ENCODE peak calls at places on chromosomes 5 and 9, in five cellular contexts. P, F, Y, S and X are unnamed samples.

GRCh38 chr9:93083592-93084470 is 12.2 kb upstream of the CARD19 start:
- DNase-seq in Y (no peak), P (peak; percentile 33), S (no peak), F (peak; percentile 6), X (no peak)

GRCh38 chr9:129177443-129177790 is 644 bp downstream of the IER5L start:
- DNase-seq in F (no peak), P (no peak), Y (no peak), S (no peak), X (no peak)

GRCh38 chr9:78234810-78235209 is 1.1 kb upstream of the CEP78 start:
- DNase-seq in F (no peak), S (no peak), P (no peak), Y (no peak), X (no peak)

GRCh38 chr5:134874831-134875655 is 872 bp downstream of the TXNDC15 start:
- DNase-seq in S (peak; percentile 68), Y (peak; percentile 66), F (peak; percentile 65), P (peak; percentile 77), X (peak; percentile 74)

GRCh38 chr5:41793156-41793770 is 77.0 kb downstream of the OXCT1 start:
- DNase-seq in S (peak; percentile 84), Y (no peak), F (no peak), P (no peak), X (no peak)

GRCh38 chr5:109759304-109759703 is 69.6 kb downstream of the MAN2A1 start:
- DNase-seq in S (no peak), Y (no peak), F (no peak), P (no peak), X (no peak)

GRCh38 chr9:125969868-125970267 is 222.7 kb downstream of the PBX3 start:
- DNase-seq in S (no peak), P (no peak), F (no peak), Y (no peak), X (no peak)

GRCh38 chr5:60806591-60807243 is 37.4 kb downstream of the ELOVL7 start:
- DNase-seq in Y (no peak), S (no peak), P (no peak), F (no peak), X (no peak)

GRCh38 chr5:82584631-82585030 is 306.5 kb upstream of the RPS23 start:
- DNase-seq in F (no peak), P (no peak), S (no peak), Y (no peak), X (no peak)

GRCh38 chr5:80125962-80126480 is 90.9 kb downstream of the THBS4 start:
- DNase-seq in F (no peak), Y (no peak), P (no peak), S (no peak), X (no peak)

GRCh38 chr5:174725991-174726601 is 1.7 kb downstream of the MSX2 start:
- DNase-seq in P (no peak), Y (no peak), S (no peak), F (no peak), X (no peak)

GRCh38 chr5:146025108-146025507 is 80.3 kb downstream of the PLAC8L1 start:
- DNase-seq in P (no peak), S (no peak), Y (peak; percentile 37), F (no peak), X (no peak)

GRCh38 chr9:21576331-21577189 is 94.4 kb upstream of the IFNE start:
- DNase-seq in S (peak; percentile 55), Y (no peak), P (no peak), F (no peak), X (peak; percentile 15)

GRCh38 chr9:17082343-17082742 is 52.5 kb upstream of the CNTLN start:
- DNase-seq in S (peak; percentile 18), P (no peak), F (no peak), Y (no peak), X (no peak)

DNA sequence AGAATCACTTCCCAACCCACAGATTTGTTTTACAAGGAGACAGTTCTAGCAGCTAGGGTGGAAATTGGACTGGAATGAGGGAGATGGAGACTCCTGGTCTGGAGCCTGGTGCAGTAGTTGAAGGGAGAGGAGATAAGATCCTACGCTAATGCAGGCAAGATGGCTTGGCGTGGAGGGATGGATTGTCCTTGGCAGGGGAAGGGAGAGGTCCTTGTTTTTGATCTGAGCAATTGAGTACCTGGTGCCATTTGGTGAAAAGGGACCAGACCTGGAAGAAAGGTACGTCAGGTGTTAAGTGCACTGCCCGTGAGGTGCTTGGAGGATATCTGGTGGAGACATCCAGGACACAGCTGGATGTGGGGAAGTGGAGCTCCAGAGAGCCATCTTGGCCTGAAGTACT is 35.7 kb downstream of the ANGPTL2 start:
- DNase-seq in F (no peak), Y (no peak), P (no peak), S (no peak), X (no peak)
- H3K4me3 ChIP-seq in F (no peak overlapping the region), Y (no peak overlapping the region), P (no peak overlapping the region), S (no peak overlapping the region), X (no peak overlapping the region)

DNA sequence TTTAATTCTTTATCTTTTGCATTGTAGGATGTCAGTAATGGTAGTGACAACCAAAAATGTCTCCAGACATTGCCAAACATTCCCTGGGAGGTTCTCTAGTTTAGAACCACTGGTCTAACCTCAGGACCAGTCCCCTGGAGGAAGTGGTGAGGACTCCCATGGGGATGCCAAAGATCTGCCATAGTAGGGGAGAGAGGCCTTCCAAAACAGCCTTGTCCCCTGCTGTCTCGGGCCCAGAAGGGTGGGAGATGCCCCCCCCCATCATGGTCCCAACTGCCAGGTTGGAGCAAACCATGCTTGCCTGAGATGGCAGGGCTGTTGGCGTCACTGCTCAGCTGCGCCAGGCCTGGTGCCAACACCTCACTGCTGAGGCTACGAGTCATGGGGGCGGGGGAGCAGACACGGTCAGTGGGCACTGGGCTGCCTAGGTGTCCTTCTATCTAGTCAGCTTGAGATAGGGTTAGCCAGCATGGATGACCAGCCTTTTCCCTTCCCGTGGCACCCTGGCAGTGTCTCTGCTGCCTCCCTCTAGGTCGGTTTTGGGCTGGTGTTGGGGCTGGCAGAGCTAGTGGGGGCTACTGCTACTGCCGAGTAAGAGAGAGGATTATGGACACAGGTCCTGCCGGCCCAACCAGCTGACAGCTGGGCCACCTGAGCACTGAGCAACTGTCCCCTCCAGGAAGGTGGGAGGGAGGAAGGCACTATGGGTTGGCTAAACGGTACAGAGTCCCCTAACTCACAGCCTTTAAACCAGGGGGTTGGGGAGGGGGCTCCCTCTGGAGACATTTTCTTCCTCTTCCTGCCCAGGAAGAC is 8.3 kb upstream of the CXXC5 start:
- DNase-seq in F (peak; percentile 89), S (no peak), P (peak; percentile 62), Y (no peak), X (peak; percentile 90)
- H3K27me3 ChIP-seq in F (no peaks in the 10 kb centered on the region), S (no peaks in the 10 kb centered on the region), P (no peaks in the 10 kb centered on the region), Y (no peaks in the 10 kb centered on the region), X (no peaks in the 10 kb centered on the region)

GRCh38 chr5:78295035-78295961 is 800 bp upstream of the AP3B1 start:
- DNase-seq in P (peak; percentile 65), Y (peak; percentile 18), F (no peak), S (no peak), X (peak; percentile 60)

GRCh38 chr5:78300464-78301045 is 6.1 kb upstream of the AP3B1 start:
- DNase-seq in F (no peak), P (no peak), Y (no peak), S (no peak), X (no peak)
- H3K4me3 ChIP-seq in F (no peak overlapping the region), P (no peak overlapping the region), Y (no peak overlapping the region), S (no peak overlapping the region), X (no peak overlapping the region)

GRCh38 chr9:38211002-38211401 is 142.0 kb upstream of the SHB start:
- DNase-seq in S (no peak), F (no peak), P (no peak), Y (no peak), X (no peak)

GRCh38 chr9:38214441-38214840 is 145.4 kb upstream of the SHB start:
- DNase-seq in F (no peak), S (no peak), P (no peak), Y (no peak), X (no peak)

GRCh38 chr9:38212016-38212415 is 143.0 kb upstream of the SHB start:
- DNase-seq in P (no peak), Y (no peak), S (no peak), F (no peak), X (no peak)

GRCh38 chr9:38215465-38215864 is 146.4 kb upstream of the SHB start:
- DNase-seq in F (no peak), S (no peak), Y (no peak), P (no peak), X (no peak)

DNA sequence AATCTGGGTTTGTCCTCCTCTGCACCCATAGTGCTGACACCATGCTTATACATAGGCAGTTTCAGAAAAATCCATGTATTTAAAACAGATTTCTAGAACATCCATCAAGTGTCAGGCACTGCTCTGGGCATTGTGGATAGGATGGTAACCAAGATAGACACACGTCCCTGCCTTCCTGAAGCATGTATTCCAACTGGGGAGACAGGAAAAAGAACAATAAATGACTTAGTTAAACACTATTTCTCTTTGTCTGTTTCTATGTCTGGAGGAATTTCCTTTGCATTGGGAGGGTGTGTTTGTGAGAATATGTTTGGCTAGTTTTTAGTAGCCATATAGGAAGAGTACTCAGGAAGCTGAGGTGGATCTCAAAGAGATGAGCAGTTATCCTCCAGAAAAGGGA is 144.6 kb upstream of the SHB start:
- DNase-seq in Y (no peak), F (no peak), P (no peak), S (no peak), X (no peak)
- H3K27me3 ChIP-seq in Y (peaks cover 21% of the 10 kb centered on the region), F (no peaks in the 10 kb centered on the region), P (no peaks in the 10 kb centered on the region), S (peaks cover 20% of the 10 kb centered on the region), X (no peaks in the 10 kb centered on the region)

GRCh38 chr5:157478726-157479125 is 18.7 kb downstream of the NIPAL4 start:
- DNase-seq in Y (no peak), F (no peak), P (no peak), S (no peak), X (no peak)
- H3K4me3 ChIP-seq in Y (no peak overlapping the region), F (no peak overlapping the region), P (no peak overlapping the region), S (no peak overlapping the region), X (no peak overlapping the region)

GRCh38 chr9:96022445-96023031 is 147.0 kb downstream of the ERCC6L2 start:
- DNase-seq in F (no peak), P (peak; percentile 68), S (no peak), Y (no peak), X (no peak)

GRCh38 chr9:96015876-96016686 is 140.6 kb downstream of the ERCC6L2 start:
- DNase-seq in P (no peak), S (no peak), F (no peak), Y (no peak), X (no peak)

GRCh38 chr9:96021616-96022444 is 146.3 kb downstream of the ERCC6L2 start:
- DNase-seq in S (no peak), P (peak; percentile 68), F (no peak), Y (peak; percentile 25), X (no peak)

GRCh38 chr9:96020300-96020821 is 144.9 kb downstream of the ERCC6L2 start:
- DNase-seq in S (no peak), Y (no peak), F (no peak), P (no peak), X (no peak)

DNA sequence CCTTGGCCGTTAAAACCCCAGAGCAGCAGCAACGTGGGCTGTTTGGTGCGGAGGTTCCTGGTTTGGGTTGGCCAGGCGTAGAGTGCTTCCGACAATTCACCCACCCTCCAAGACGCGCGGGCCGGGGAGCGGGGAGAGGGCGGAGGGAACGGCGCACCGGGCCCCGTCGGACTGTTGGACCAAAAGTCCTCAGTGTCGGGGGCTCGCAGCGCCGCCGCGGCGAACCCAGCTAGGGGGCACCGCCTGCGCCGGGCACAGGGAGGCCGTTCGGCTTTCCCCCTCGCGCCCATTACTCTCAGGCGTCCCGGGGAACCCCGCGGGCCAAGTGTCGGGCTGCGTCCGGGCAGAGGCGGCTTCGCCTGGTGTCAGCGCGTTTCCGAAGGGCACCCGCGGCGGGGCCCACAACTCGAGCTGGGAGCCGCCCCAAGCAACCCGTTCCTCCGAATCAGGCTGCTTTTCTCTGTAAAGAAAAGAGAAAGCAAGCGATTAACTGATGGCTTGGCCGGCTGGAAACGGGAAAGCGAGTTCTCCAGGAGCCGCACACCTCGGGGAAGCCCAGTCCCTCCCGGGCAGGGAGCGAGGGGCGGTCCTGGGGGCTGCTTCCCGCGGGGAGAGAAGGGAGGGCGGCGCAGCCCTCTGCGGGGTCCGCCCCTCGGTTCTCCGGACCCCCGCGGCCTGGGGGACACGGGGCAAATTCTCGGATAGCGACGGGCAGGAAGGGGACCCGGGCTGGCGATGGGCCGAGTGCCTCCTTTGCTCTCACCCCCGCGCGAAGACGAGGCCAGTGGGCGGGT is 145.5 kb downstream of the ERCC6L2 start:
- DNase-seq in S (no peak), Y (no peak), P (peak; percentile 69), F (no peak), X (no peak)
- H3K27me3 ChIP-seq in S (peaks cover 57% of the 10 kb centered on the region), Y (peaks cover 71% of the 10 kb centered on the region), P (no peaks in the 10 kb centered on the region), F (peaks cover 62% of the 10 kb centered on the region), X (peaks cover 55% of the 10 kb centered on the region)